ENCODE peak calls at places on chromosomes 13 and 19, in four cellular contexts. B is IMR-90, C is keratinocyte, O is K562. J is an unnamed sample.
A peak's percentile ranks its signal among the peaks of the same experiment; 100 is the strongest.

GRCh38 chr13:78659450-78660110 is 625 bp upstream of the OBI1 start:
- DNase-seq in B (peak; percentile 1), C (no peak), O (no peak), J (peak; percentile 39)

GRCh38 chr13:97319088-97319487 is 97.0 kb downstream of the MBNL2 start:
- DNase-seq in B (peak; percentile 54), C (no peak), O (no peak), J (no peak)

GRCh38 chr19:56069642-56070041 is 51.5 kb downstream of the ZNF787 start:
- DNase-seq in B (no peak), C (no peak), O (no peak), J (no peak)

GRCh38 chr19:19131989-19132388 is 6.3 kb downstream of the TMEM161A start:
- DNase-seq in B (no peak), C (no peak), O (no peak), J (no peak)

GRCh38 chr13:78602561-78603239 is 652 bp downstream of the POU4F1 start:
- DNase-seq in B (no peak), C (no peak), O (peak; percentile 16), J (no peak)

GRCh38 chr19:19627716-19628498 is at the start of gene LPAR2:
- DNase-seq in B (no peak), C (peak; percentile 40), O (no peak), J (no peak)

GRCh38 chr19:21604351-21604926 is 99.0 kb downstream of the ZNF429 start:
- DNase-seq in B (peak; percentile 21), C (no peak), O (no peak), J (no peak)

GRCh38 chr19:54523403-54523802 is 20.8 kb downstream of the LAIR2 start:
- DNase-seq in B (peak; percentile 39), C (no peak), O (no peak), J (peak; percentile 79)

GRCh38 chr13:78430166-78430791 is 173.1 kb downstream of the POU4F1 start:
- DNase-seq in B (no peak), C (no peak), O (no peak), J (no peak)

GRCh38 chr13:67100723-67101122 is 129.4 kb downstream of the PCDH9 start:
- DNase-seq in B (no peak), C (no peak), O (no peak), J (no peak)

GRCh38 chr13:73962284-73962683 is 171.9 kb downstream of the KLF12 start:
- DNase-seq in B (no peak), C (no peak), O (no peak), J (no peak)

GRCh38 chr19:2974342-2974932 is 2.9 kb upstream of the TLE6 start:
- DNase-seq in B (no peak), C (no peak), O (peak; percentile 53), J (no peak)

GRCh38 chr13:102141625-102142472 is 260.0 kb downstream of the FGF14 start:
- DNase-seq in B (peak; percentile 35), C (no peak), O (peak; percentile 10), J (peak; percentile 25)

GRCh38 chr13:32264407-32264806 is 50.8 kb downstream of the ZAR1L start:
- DNase-seq in B (peak; percentile 55), C (no peak), O (no peak), J (peak; percentile 98)

GRCh38 chr13:40469581-40470282 is 196.7 kb downstream of the FOXO1 start:
- DNase-seq in B (no peak), C (no peak), O (no peak), J (no peak)

GRCh38 chr13:30618186-30618937 is 642 bp downstream of the USPL1 start:
- DNase-seq in B (no peak), C (no peak), O (peak; percentile 6), J (peak; percentile 48)

GRCh38 chr19:3094638-3095374 is 644 bp downstream of the GNA11 start:
- DNase-seq in B (peak; percentile 17), C (no peak), O (no peak), J (no peak)

GRCh38 chr13:100451923-100452322 is 136.7 kb downstream of the GGACT start:
- DNase-seq in B (no peak), C (no peak), O (no peak), J (no peak)

GRCh38 chr13:100458673-100459072 is 129.9 kb downstream of the GGACT start:
- DNase-seq in B (no peak), C (no peak), O (no peak), J (no peak)

GRCh38 chr13:100459747-100460146 is 128.8 kb downstream of the GGACT start:
- DNase-seq in B (no peak), C (no peak), O (no peak), J (no peak)

DNA sequence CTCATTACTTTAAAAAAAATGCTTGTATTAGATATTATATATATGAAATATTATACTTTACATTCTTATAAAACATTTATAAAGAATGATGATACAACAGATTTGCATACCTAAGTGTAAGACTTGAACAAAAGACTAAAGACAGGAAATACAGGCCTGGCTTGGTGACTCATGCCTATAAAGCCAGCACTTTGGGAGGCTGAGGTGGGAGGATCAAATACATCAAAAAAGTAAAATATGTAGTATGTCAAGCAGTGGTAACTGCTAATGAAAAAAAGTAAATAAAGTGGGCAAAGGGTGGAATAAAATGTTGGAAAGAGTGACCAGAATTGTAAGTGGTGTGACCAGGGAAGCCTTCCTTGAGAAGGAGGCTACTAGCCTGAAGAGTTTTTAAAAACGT is 133.7 kb downstream of the GGACT start:
- DNase-seq in B (peak; percentile 54), C (peak; percentile 9), O (no peak), J (peak; percentile 36)
- H3K4me2 ChIP-seq in B (no peak overlapping the region), C (no peak overlapping the region), O (no peak overlapping the region), J (no peak overlapping the region)

GRCh38 chr19:11232555-11232954 is 6.9 kb upstream of the ANGPTL8 start:
- DNase-seq in B (no peak), C (no peak), O (no peak), J (no peak)
- H3K27ac ChIP-seq in B (no peak overlapping the region), C (no peak overlapping the region), O (no peak overlapping the region), J (no peak overlapping the region)

DNA sequence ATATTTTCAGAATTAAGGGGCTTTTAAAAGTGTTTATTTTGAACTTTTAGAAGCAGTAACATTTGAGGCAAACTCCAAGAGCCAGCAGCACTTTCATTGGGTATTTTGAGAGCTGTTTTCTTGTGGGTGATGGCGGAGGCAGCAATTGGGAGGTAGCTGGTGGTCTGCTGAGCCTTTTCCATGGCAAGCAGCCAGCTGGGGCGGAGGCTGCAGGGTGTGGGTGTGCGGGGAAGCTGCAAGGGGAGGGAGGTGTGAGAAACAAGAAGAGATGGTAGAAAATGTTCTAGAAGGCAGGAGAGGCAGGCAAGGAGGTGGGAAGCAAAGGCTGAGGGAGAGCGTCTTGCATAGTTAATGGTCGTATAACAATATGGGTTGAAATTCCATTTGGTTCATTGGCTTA is 223.4 kb upstream of the HTR2A start:
- DNase-seq in B (no peak), C (no peak), O (no peak), J (no peak)
- H3K9me1 ChIP-seq in B (no peaks in the 10 kb centered on the region), C (no peaks in the 10 kb centered on the region), O (no peaks in the 10 kb centered on the region), J (no peaks in the 10 kb centered on the region)

GRCh38 chr13:83867708-83868107 is 14.6 kb downstream of the SLITRK1 start:
- DNase-seq in B (no peak), C (no peak), O (no peak), J (no peak)
- H3K4me2 ChIP-seq in B (no peak overlapping the region), C (no peak overlapping the region), O (no peak overlapping the region), J (no peak overlapping the region)

DNA sequence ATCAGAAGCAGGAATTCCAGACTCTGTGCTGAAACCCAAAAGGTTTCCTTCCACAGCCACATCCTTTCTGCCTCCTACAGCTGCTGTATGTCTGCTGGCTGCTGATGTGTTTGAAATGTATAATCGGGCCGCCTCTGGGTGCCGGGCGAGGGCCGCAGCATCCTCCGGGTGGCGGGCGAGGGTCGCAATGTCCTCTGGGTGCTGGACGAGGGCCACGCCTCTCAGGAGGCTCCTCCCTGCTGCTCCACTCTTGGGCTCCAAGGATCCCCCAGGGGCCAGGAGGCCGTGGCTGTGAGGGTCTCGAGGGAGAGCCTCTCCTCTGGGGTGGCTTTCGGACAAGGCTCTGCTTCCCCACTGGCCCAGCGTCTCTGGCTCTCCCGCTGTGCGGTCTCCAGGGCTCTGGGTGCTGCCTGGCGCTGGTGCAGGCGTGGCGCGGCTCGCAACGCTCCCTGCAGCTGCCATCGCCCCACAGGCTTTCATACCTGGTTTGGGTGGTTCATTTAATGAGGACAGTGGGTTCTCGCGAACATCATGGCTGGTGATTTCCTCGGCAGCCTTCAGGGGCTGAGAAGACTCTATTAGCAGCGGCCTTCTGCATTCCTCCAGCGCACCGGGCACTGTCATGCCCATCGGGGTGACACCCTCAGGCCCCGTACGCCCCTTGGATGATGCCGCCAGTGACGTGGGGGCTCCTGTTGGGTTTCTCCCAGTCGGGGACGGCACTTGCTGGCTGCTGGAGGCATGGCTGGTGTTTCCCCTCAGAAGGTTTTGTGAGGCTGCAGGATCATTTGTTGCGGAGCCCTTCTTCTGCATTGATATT is 41.8 kb upstream of the GRTP1 start:
- DNase-seq in B (no peak), C (no peak), O (peak; percentile 26), J (no peak)
- H3K27ac ChIP-seq in B (no peak overlapping the region), C (no peak overlapping the region), O (no peak overlapping the region), J (no peak overlapping the region)